ENCODE peak calls at places on chromosomes 16 and 17, in four cellular contexts. L, F, E and G are unnamed samples.

GRCh38 chr16:28609631-28610594 is at the start of gene SULT1A1:
- DNase-seq in L (no peak), F (peak), E (peak), G (no peak)

GRCh38 chr17:56653877-56654276 is 60.4 kb downstream of the NOG start:
- DNase-seq in L (peak), F (no peak), E (peak), G (no peak)

GRCh38 chr17:8944748-8945147 is 20.8 kb downstream of the PIK3R5 start:
- DNase-seq in L (no peak), F (no peak), E (no peak), G (no peak)

GRCh38 chr16:67636713-67637112 is 8.2 kb upstream of the CARMIL2 start:
- DNase-seq in L (no peak), F (no peak), E (no peak), G (peak)

GRCh38 chr16:48524348-48525200 is 85.4 kb downstream of the N4BP1 start:
- DNase-seq in L (no peak), F (no peak), E (no peak), G (no peak)

GRCh38 chr17:62080647-62081046 is 15.6 kb upstream of the MED13 start:
- DNase-seq in L (no peak), F (no peak), E (no peak), G (no peak)

GRCh38 chr17:39665642-39666221 is 583 bp downstream of the TCAP start:
- DNase-seq in L (no peak), F (no peak), E (no peak), G (no peak)

GRCh38 chr17:80108321-80108971 is 7.1 kb downstream of the GAA start:
- DNase-seq in L (no peak), F (no peak), E (no peak), G (no peak)

GRCh38 chr17:83135692-83136091 is 56.3 kb downstream of the METRNL start:
- DNase-seq in L (no peak), F (no peak), E (no peak), G (no peak)

GRCh38 chr17:81534157-81535006 is 6.2 kb downstream of the FSCN2 start:
- DNase-seq in L (no peak), F (no peak), E (no peak), G (no peak)

GRCh38 chr17:43789482-43789881 is 9.2 kb downstream of the CFAP97D1 start:
- DNase-seq in L (no peak), F (no peak), E (no peak), G (no peak)

GRCh38 chr17:44864831-44865230 is 17.1 kb downstream of the HIGD1B start:
- DNase-seq in L (no peak), F (no peak), E (no peak), G (no peak)

GRCh38 chr16:5905935-5906334 is 808.3 kb upstream of the EEF2KMT start:
- DNase-seq in L (no peak), F (no peak), E (no peak), G (no peak)

GRCh38 chr17:9225305-9226101 is 204.2 kb downstream of the NTN1 start:
- DNase-seq in L (no peak), F (no peak), E (no peak), G (no peak)

GRCh38 chr16:48244863-48245195 is 729 bp downstream of the LONP2 start:
- DNase-seq in L (no peak), F (no peak), E (no peak), G (no peak)

GRCh38 chr16:27323781-27324561 is 10.2 kb downstream of the IL4R start:
- DNase-seq in L (no peak), F (no peak), E (no peak), G (no peak)

GRCh38 chr17:28716740-28717577 is 709 bp downstream of the RAB34 start:
- DNase-seq in L (no peak), F (no peak), E (no peak), G (no peak)

GRCh38 chr17:40093005-40093579 is 7.3 kb downstream of the NR1D1 start:
- DNase-seq in L (no peak), F (no peak), E (no peak), G (no peak)

GRCh38 chr17:77569846-77570564 is 388.5 kb upstream of the TNRC6C start:
- DNase-seq in L (no peak), F (no peak), E (no peak), G (no peak)

GRCh38 chr16:24681793-24682192 is 47.7 kb upstream of the TNRC6A start:
- DNase-seq in L (no peak), F (no peak), E (no peak), G (no peak)

GRCh38 chr17:31433811-31434210 is 42.3 kb downstream of the RAB11FIP4 start:
- DNase-seq in L (no peak), F (no peak), E (no peak), G (no peak)

GRCh38 chr16:46688101-46688656 is 799 bp downstream of the VPS35 start:
- DNase-seq in L (no peak), F (peak), E (peak), G (peak)

GRCh38 chr17:39674702-39675389 is 6.6 kb downstream of the PNMT start:
- DNase-seq in L (no peak), F (no peak), E (peak), G (no peak)

GRCh38 chr17:17063546-17064122 is 21.4 kb downstream of the MPRIP start:
- DNase-seq in L (no peak), F (peak), E (peak), G (peak)

GRCh38 chr16:8590161-8590688 is at the start of gene TMEM114:
- DNase-seq in L (no peak), F (no peak), E (no peak), G (no peak)

GRCh38 chr17:75240394-75241142 is 20.8 kb downstream of the GGA3 start:
- DNase-seq in L (peak), F (no peak), E (no peak), G (peak)

GRCh38 chr17:61214753-61215152 is 184.9 kb upstream of the TBX2 start:
- DNase-seq in L (no peak), F (no peak), E (no peak), G (no peak)

GRCh38 chr16:16120044-16120381 is 103.3 kb downstream of the ABCC6 start:
- DNase-seq in L (no peak), F (no peak), E (peak), G (no peak)

GRCh38 chr17:27601069-27601974 is 29.7 kb upstream of the LGALS9 start:
- DNase-seq in L (peak), F (peak), E (peak), G (peak)
- TF ChIP-seq CTCF in L (peak), F (peak), E (peak), G (peak)

GRCh38 chr17:41324180-41325075 is 8.9 kb upstream of the KRTAP17-1 start:
- DNase-seq in L (no peak), F (no peak), E (peak), G (no peak)
- H3K27ac ChIP-seq in L (no peak), F (no peak), E (no peak), G (no peak)

GRCh38 chr16:4701791-4702465 is 8.6 kb downstream of the NUDT16L1 start:
- DNase-seq in L (no peak), F (no peak), E (no peak), G (no peak)
- TF ChIP-seq CTCF in L (no peak), F (no peak), E (no peak), G (no peak)

GRCh38 chr17:69577098-69577497 is 162.6 kb downstream of the MAP2K6 start:
- DNase-seq in L (no peak), F (no peak), E (no peak), G (no peak)
- H3K27ac ChIP-seq in L (no peak), F (no peak), E (no peak), G (no peak)

DNA sequence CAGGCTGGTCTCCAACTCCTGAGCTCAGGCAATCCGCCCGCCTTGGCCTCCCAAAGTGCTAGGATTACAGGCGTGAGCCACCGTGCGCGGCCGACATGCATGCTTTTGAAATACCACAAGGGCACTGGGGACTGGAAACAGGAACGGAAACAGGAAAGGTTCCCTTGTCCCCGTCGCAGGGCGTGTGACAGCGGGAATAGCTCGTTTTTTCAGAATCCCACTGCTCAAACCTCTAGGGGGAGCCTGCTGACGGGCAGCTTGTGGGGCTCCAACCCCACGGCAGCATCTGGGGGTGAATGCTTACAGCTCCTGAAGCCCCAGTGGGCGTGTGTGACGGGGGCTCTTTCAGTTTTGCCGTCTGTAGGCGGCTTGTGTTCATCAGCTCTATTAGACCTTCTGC is 18.8 kb upstream of the ASGR2 start:
- DNase-seq in L (peak), F (no peak), E (peak), G (no peak)
- TF ChIP-seq CTCF in L (no peak), F (peak), E (no peak), G (peak)

GRCh38 chr16:15032547-15033308 is 23.1 kb downstream of the NTAN1 start:
- DNase-seq in L (no peak), F (no peak), E (no peak), G (no peak)
- H3K27ac ChIP-seq in L (no peak), F (no peak), E (no peak), G (no peak)

GRCh38 chr17:76540381-76541300 is 797 bp downstream of the PRCD start:
- DNase-seq in L (no peak), F (peak), E (peak), G (peak)
- TF ChIP-seq CTCF in L (no peak), F (peak), E (peak), G (no peak)

GRCh38 chr17:74147436-74147835 is 56.0 kb upstream of the RPL38 start:
- DNase-seq in L (no peak), F (no peak), E (no peak), G (no peak)

GRCh38 chr17:74147966-74148365 is 55.5 kb upstream of the RPL38 start:
- DNase-seq in L (no peak), F (no peak), E (no peak), G (no peak)

GRCh38 chr17:74148901-74149596 is 54.4 kb upstream of the RPL38 start:
- DNase-seq in L (no peak), F (no peak), E (no peak), G (no peak)

GRCh38 chr17:74149597-74150427 is 53.7 kb upstream of the RPL38 start:
- DNase-seq in L (no peak), F (no peak), E (no peak), G (no peak)

DNA sequence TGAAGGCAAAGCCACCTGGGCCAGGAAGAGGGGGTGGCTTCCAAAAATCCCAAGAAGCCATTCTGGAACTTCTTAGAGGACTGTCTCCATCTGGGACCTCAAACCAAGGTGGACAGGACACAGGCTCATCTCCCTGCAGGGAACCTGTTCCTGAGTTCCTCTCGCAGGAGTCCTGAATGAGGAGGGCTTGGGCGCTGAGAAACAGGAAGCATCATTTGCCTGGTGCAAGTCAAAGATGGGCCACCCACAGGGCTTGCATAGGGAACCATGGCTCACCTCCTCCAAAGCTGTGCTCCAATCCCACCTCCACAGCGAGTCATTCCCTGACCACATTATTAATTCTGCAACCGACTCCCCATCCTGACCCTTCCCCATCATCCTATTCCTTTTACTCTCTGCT is 55.0 kb upstream of the RPL38 start:
- DNase-seq in L (no peak), F (no peak), E (no peak), G (no peak)
- H3K27ac ChIP-seq in L (no peak), F (no peak), E (no peak), G (no peak)

GRCh38 chr17:13920413-13920812 is 148.9 kb upstream of the COX10 start:
- DNase-seq in L (no peak), F (no peak), E (no peak), G (no peak)

GRCh38 chr17:13931111-13931526 is 138.2 kb upstream of the COX10 start:
- DNase-seq in L (no peak), F (peak), E (peak), G (no peak)

GRCh38 chr17:13921841-13922776 is 147.2 kb upstream of the COX10 start:
- DNase-seq in L (no peak), F (no peak), E (no peak), G (no peak)

GRCh38 chr17:13922885-13923284 is 146.4 kb upstream of the COX10 start:
- DNase-seq in L (no peak), F (no peak), E (no peak), G (no peak)

GRCh38 chr17:13925579-13925978 is 143.7 kb upstream of the COX10 start:
- DNase-seq in L (no peak), F (no peak), E (no peak), G (no peak)
- TF ChIP-seq CTCF in L (no peak), F (no peak), E (no peak), G (no peak)